ENCODE peak calls at places on chromosome 2, in five cellular contexts. One of them, this sample, is unnamed.

GRCh38 chr2:62662548-62662947 is 43.0 kb upstream of the EHBP1 start:
- DNase-seq in CD4-positive, alpha-beta T cell: no peak
- DNase-seq in A549: no peak
- DNase-seq in upper lobe of left lung: no peak
- DNase-seq in brain microvascular endothelial cell: no peak
- DNase-seq in this sample: no peak

GRCh38 chr2:118167026-118167425 is 78.8 kb downstream of the INSIG2 start:
- DNase-seq in upper lobe of left lung: no peak
- DNase-seq in brain microvascular endothelial cell: no peak
- DNase-seq in CD4-positive, alpha-beta T cell: no peak
- DNase-seq in A549: no peak
- DNase-seq in this sample: no peak

GRCh38 chr2:1743396-1744150 is 742 bp downstream of the PXDN start:
- DNase-seq in CD4-positive, alpha-beta T cell: no peak
- DNase-seq in brain microvascular endothelial cell: no peak
- DNase-seq in upper lobe of left lung: peak
- DNase-seq in A549: no peak
- DNase-seq in this sample: peak

GRCh38 chr2:144268036-144268678 is 251.8 kb downstream of the ZEB2 start:
- DNase-seq in A549: no peak
- DNase-seq in upper lobe of left lung: no peak
- DNase-seq in CD4-positive, alpha-beta T cell: no peak
- DNase-seq in brain microvascular endothelial cell: no peak
- DNase-seq in this sample: no peak

GRCh38 chr2:127917916-127918315 is 32.2 kb upstream of the AMMECR1L start:
- DNase-seq in A549: no peak
- DNase-seq in CD4-positive, alpha-beta T cell: no peak
- DNase-seq in brain microvascular endothelial cell: peak
- DNase-seq in upper lobe of left lung: no peak
- DNase-seq in this sample: no peak

GRCh38 chr2:86480105-86480504 is 38.9 kb downstream of the KDM3A start:
- DNase-seq in upper lobe of left lung: peak
- DNase-seq in brain microvascular endothelial cell: no peak
- DNase-seq in A549: no peak
- DNase-seq in CD4-positive, alpha-beta T cell: no peak
- DNase-seq in this sample: no peak

GRCh38 chr2:145012214-145012670 is 492.3 kb upstream of the ZEB2 start:
- DNase-seq in brain microvascular endothelial cell: no peak
- DNase-seq in upper lobe of left lung: no peak
- DNase-seq in A549: peak
- DNase-seq in CD4-positive, alpha-beta T cell: no peak
- DNase-seq in this sample: peak

GRCh38 chr2:61011649-61012048 is 5.9 kb upstream of the PEX13 start:
- DNase-seq in upper lobe of left lung: no peak
- DNase-seq in A549: no peak
- DNase-seq in CD4-positive, alpha-beta T cell: no peak
- DNase-seq in brain microvascular endothelial cell: no peak
- DNase-seq in this sample: no peak

GRCh38 chr2:152537252-152537651 is 180.0 kb downstream of the PRPF40A start:
- DNase-seq in A549: no peak
- DNase-seq in CD4-positive, alpha-beta T cell: no peak
- DNase-seq in brain microvascular endothelial cell: no peak
- DNase-seq in upper lobe of left lung: no peak
- DNase-seq in this sample: no peak

GRCh38 chr2:48483506-48483905 is 46.4 kb upstream of the STON1 start:
- DNase-seq in brain microvascular endothelial cell: no peak
- DNase-seq in CD4-positive, alpha-beta T cell: no peak
- DNase-seq in upper lobe of left lung: no peak
- DNase-seq in A549: no peak
- DNase-seq in this sample: no peak

GRCh38 chr2:44974064-44974715 is 32.7 kb downstream of the SIX3 start:
- DNase-seq in brain microvascular endothelial cell: peak
- DNase-seq in CD4-positive, alpha-beta T cell: no peak
- DNase-seq in A549: peak
- DNase-seq in upper lobe of left lung: no peak
- DNase-seq in this sample: no peak

GRCh38 chr2:18749912-18750526 is 160.7 kb upstream of the NT5C1B start:
- DNase-seq in CD4-positive, alpha-beta T cell: no peak
- DNase-seq in A549: peak
- DNase-seq in upper lobe of left lung: no peak
- DNase-seq in brain microvascular endothelial cell: peak
- DNase-seq in this sample: no peak

GRCh38 chr2:2876350-2877042 is 501.1 kb downstream of the EIPR1 start:
- DNase-seq in upper lobe of left lung: no peak
- DNase-seq in A549: no peak
- DNase-seq in brain microvascular endothelial cell: no peak
- DNase-seq in CD4-positive, alpha-beta T cell: no peak
- DNase-seq in this sample: no peak

GRCh38 chr2:108942231-108943066 is 46.6 kb downstream of the EDAR start:
- DNase-seq in A549: no peak
- DNase-seq in CD4-positive, alpha-beta T cell: no peak
- DNase-seq in upper lobe of left lung: no peak
- DNase-seq in brain microvascular endothelial cell: no peak
- DNase-seq in this sample: no peak

GRCh38 chr2:169046440-169047151 is 15.5 kb upstream of the ABCB11 start:
- DNase-seq in brain microvascular endothelial cell: no peak
- DNase-seq in upper lobe of left lung: no peak
- DNase-seq in A549: peak
- DNase-seq in CD4-positive, alpha-beta T cell: no peak
- DNase-seq in this sample: no peak

GRCh38 chr2:25561136-25561850 is 112.1 kb downstream of the DTNB start:
- DNase-seq in A549: no peak
- DNase-seq in CD4-positive, alpha-beta T cell: no peak
- DNase-seq in brain microvascular endothelial cell: no peak
- DNase-seq in upper lobe of left lung: no peak
- DNase-seq in this sample: no peak

GRCh38 chr2:215548714-215549113 is 112.8 kb upstream of the FN1 start:
- DNase-seq in upper lobe of left lung: no peak
- DNase-seq in brain microvascular endothelial cell: peak
- DNase-seq in CD4-positive, alpha-beta T cell: no peak
- DNase-seq in A549: no peak
- DNase-seq in this sample: no peak

GRCh38 chr2:147782521-147782920 is 62.3 kb upstream of the ACVR2A start:
- DNase-seq in A549: no peak
- DNase-seq in upper lobe of left lung: no peak
- DNase-seq in brain microvascular endothelial cell: peak
- DNase-seq in CD4-positive, alpha-beta T cell: no peak
- DNase-seq in this sample: no peak

GRCh38 chr2:28747714-28748113 is 3.9 kb upstream of the PPP1CB start:
- DNase-seq in brain microvascular endothelial cell: no peak
- DNase-seq in A549: no peak
- DNase-seq in CD4-positive, alpha-beta T cell: no peak
- DNase-seq in upper lobe of left lung: no peak
- DNase-seq in this sample: no peak

GRCh38 chr2:37361416-37361815 is 17.0 kb downstream of the QPCT start:
- DNase-seq in CD4-positive, alpha-beta T cell: no peak
- DNase-seq in A549: no peak
- DNase-seq in brain microvascular endothelial cell: no peak
- DNase-seq in upper lobe of left lung: no peak
- DNase-seq in this sample: no peak

GRCh38 chr2:204108874-204109295 is 172.3 kb downstream of the ICOS start:
- DNase-seq in A549: no peak
- DNase-seq in CD4-positive, alpha-beta T cell: no peak
- DNase-seq in brain microvascular endothelial cell: no peak
- DNase-seq in upper lobe of left lung: no peak
- DNase-seq in this sample: no peak

GRCh38 chr2:39435974-39436591 is 1.0 kb downstream of the MAP4K3 start:
- DNase-seq in upper lobe of left lung: no peak
- DNase-seq in brain microvascular endothelial cell: no peak
- DNase-seq in A549: no peak
- DNase-seq in CD4-positive, alpha-beta T cell: no peak
- DNase-seq in this sample: no peak

GRCh38 chr2:74063486-74063885 is 78.8 kb downstream of the TET3 start:
- DNase-seq in A549: no peak
- DNase-seq in upper lobe of left lung: no peak
- DNase-seq in CD4-positive, alpha-beta T cell: no peak
- DNase-seq in brain microvascular endothelial cell: peak
- DNase-seq in this sample: no peak

GRCh38 chr2:57906152-57906732 is 140.4 kb upstream of the VRK2 start:
- DNase-seq in brain microvascular endothelial cell: peak
- DNase-seq in upper lobe of left lung: no peak
- DNase-seq in A549: peak
- DNase-seq in CD4-positive, alpha-beta T cell: no peak
- DNase-seq in this sample: no peak

DNA sequence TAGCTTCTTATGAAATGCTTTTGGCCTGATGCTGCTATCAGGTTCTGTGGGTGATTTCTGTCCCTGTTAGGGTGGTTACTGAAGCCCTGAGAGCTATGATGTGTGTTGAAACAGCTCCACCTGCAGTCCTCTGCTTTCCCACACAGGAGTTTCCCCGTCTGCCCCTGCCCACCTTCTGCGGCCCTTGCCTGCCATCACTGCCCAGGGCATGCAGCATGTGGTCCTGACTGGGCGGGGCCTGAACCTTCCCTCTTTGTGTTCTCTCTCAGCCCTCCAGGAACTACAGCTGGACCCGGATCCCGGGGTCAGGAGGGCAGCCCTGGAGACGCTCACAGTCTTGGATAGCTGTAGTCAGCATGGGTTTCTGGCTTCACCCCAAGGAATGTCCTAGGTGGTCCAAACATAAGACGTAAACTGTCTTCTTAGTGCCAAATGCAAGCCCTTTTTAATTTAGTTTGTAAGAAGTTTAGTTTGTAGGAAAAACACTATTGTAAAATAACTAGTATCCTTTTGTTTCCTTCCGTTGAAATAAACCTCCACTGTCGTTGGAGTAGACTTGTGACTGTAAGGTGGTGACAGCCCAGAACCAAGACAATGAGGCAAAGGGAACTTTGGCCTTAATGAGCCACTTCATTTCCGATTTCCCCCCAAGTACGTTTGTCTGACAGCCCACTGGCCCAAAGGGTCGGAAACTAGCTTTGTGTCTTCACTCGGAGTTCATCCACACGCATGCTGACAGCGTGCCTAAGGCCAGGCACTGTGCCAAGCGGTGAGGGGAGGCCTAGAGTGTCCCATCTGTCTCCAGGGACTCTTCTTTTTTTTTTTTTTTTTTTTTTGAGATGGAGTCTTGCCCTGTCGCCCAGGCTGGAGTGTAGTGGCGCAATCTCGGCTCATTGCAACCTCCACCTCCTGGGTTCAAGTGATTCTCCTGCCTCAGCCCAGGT is 21.2 kb downstream of the HJURP start:
- DNase-seq in CD4-positive, alpha-beta T cell: no peak
- DNase-seq in brain microvascular endothelial cell: peak
- DNase-seq in upper lobe of left lung: no peak
- DNase-seq in A549: peak
- DNase-seq in this sample: peak
- TF ChIP-seq CTCF in CD4-positive, alpha-beta T cell: no peak
- TF ChIP-seq CTCF in brain microvascular endothelial cell: peak
- TF ChIP-seq CTCF in upper lobe of left lung: no peak
- TF ChIP-seq CTCF in A549: peak
- TF ChIP-seq CTCF in this sample: peak

DNA sequence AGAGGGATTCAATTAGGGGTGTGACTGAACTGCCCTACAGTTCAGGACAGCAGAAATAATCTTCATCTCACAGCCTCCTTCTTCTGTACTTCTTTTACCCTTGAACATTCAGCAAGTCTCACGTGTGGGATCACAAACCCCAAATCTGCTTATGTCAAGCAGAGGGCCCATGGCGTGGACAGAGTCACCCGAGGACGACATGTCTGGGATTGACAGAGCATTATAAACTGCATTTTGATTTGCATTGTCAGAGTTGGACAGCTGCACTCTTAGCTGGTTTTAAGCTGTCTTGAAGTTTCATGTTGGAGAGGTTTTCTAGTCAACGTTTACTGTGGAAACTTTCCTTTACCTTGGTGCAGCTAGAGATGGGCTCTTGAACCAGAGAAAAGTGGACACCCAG is 26.4 kb downstream of the MGAT5 start:
- DNase-seq in upper lobe of left lung: no peak
- DNase-seq in A549: no peak
- DNase-seq in CD4-positive, alpha-beta T cell: no peak
- DNase-seq in brain microvascular endothelial cell: no peak
- DNase-seq in this sample: no peak
- H3K27ac ChIP-seq in upper lobe of left lung: no peak
- H3K27ac ChIP-seq in A549: no peak
- H3K27ac ChIP-seq in CD4-positive, alpha-beta T cell: no peak
- H3K27ac ChIP-seq in brain microvascular endothelial cell: no peak
- H3K27ac ChIP-seq in this sample: no peak

GRCh38 chr2:20674974-20675679 is 8.2 kb downstream of the GDF7 start:
- DNase-seq in upper lobe of left lung: peak
- DNase-seq in CD4-positive, alpha-beta T cell: no peak
- DNase-seq in brain microvascular endothelial cell: peak
- DNase-seq in A549: no peak
- DNase-seq in this sample: no peak

GRCh38 chr2:20674309-20674965 is 7.5 kb downstream of the GDF7 start:
- DNase-seq in CD4-positive, alpha-beta T cell: no peak
- DNase-seq in upper lobe of left lung: no peak
- DNase-seq in brain microvascular endothelial cell: no peak
- DNase-seq in A549: no peak
- DNase-seq in this sample: no peak

GRCh38 chr2:20677301-20678176 is 10.6 kb downstream of the GDF7 start:
- DNase-seq in A549: no peak
- DNase-seq in upper lobe of left lung: peak
- DNase-seq in brain microvascular endothelial cell: no peak
- DNase-seq in CD4-positive, alpha-beta T cell: no peak
- DNase-seq in this sample: no peak

GRCh38 chr2:20675701-20676352 is 8.9 kb downstream of the GDF7 start:
- DNase-seq in upper lobe of left lung: no peak
- DNase-seq in A549: peak
- DNase-seq in brain microvascular endothelial cell: no peak
- DNase-seq in CD4-positive, alpha-beta T cell: no peak
- DNase-seq in this sample: no peak

DNA sequence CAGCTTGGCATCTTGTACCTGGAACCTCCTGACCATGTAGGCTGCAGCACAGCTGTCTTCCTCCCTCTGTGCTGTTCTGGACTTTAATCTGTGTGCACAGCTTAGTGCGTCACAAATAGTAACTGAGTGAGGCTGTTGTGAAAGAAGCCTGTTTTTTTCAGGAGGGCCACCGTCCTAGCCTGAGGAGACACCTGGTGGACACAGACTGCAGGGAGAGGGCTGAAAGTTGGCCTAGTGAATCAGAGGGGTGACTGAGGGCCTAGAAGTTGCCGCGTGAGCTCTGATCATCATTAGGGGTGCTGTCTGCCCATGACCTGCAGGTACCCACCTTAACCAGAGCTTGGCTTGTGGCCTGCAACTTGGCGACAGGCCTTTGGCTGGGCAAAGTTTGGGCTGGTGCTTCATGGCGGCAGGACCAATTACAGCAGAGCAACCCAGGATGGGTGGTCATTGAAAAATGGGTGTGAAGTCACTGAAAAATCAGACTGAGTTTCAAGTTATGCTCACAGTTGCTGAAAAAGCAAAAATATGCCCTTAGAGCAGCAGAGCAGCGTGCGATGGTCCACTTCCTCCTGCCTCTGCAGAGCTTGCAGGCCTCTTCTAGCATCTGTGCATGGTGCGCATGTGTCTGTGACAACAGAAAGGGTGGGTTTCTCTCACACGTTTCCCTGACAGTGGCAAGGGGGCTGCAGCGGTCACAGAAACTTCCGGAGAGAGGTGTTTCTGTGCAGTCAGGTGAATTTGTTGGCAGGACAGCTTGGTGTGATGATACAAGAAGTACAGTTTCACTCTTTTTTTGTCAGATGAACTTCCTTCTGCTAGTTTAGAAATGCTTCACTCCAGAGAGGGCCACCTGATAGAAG is 9.6 kb downstream of the GDF7 start:
- DNase-seq in CD4-positive, alpha-beta T cell: no peak
- DNase-seq in upper lobe of left lung: no peak
- DNase-seq in A549: peak
- DNase-seq in brain microvascular endothelial cell: no peak
- DNase-seq in this sample: no peak
- TF ChIP-seq CTCF in CD4-positive, alpha-beta T cell: no peak
- TF ChIP-seq CTCF in upper lobe of left lung: no peak
- TF ChIP-seq CTCF in A549: peak
- TF ChIP-seq CTCF in brain microvascular endothelial cell: no peak
- TF ChIP-seq CTCF in this sample: no peak

GRCh38 chr2:226794751-226795171 is 4.9 kb downstream of the IRS1 start:
- DNase-seq in brain microvascular endothelial cell: peak
- DNase-seq in CD4-positive, alpha-beta T cell: no peak
- DNase-seq in upper lobe of left lung: no peak
- DNase-seq in A549: peak
- DNase-seq in this sample: no peak
- H3K27ac ChIP-seq in brain microvascular endothelial cell: peak
- H3K27ac ChIP-seq in CD4-positive, alpha-beta T cell: no peak
- H3K27ac ChIP-seq in upper lobe of left lung: peak
- H3K27ac ChIP-seq in A549: peak
- H3K27ac ChIP-seq in this sample: peak

This sample was measured in RWPE2.